ENCODE peak calls at places on chromosome 11, in nine cellular contexts. T is tibial nerve; M is CD8-positive, alpha-beta T cell; S is kidney; V is neural progenitor cell; G is HL-60; F is uterus; Q is body of pancreas; X is GM23338. W is an unnamed sample.

GRCh38 chr11:12675951-12676711 is 1.9 kb downstream of the TEAD1 start:
- DNase-seq in T (peak; percentile 40), M (no peak), S (no peak), V (peak; percentile 54), G (no peak), F (no peak), Q (no peak), X (no peak), W (no peak)

GRCh38 chr11:45791524-45791923 is 13.4 kb upstream of the SLC35C1 start:
- DNase-seq in T (no peak), M (no peak), S (no peak), V (no peak), G (no peak), F (no peak), Q (no peak), X (no peak), W (no peak)

GRCh38 chr11:19321351-19321750 is 80.6 kb upstream of the E2F8 start:
- DNase-seq in T (no peak), M (no peak), S (no peak), V (no peak), G (no peak), F (no peak), Q (no peak), X (peak; percentile 28), W (no peak)

GRCh38 chr11:35223429-35223828 is 84.5 kb downstream of the CD44 start:
- DNase-seq in T (no peak), M (no peak), S (peak; percentile 66), V (peak; percentile 30), G (no peak), F (peak; percentile 78), Q (no peak), X (peak; percentile 10), W (no peak)

GRCh38 chr11:15326535-15326934 is 211.8 kb downstream of the INSC start:
- DNase-seq in T (no peak), M (no peak), S (no peak), V (no peak), G (no peak), F (no peak), Q (no peak), X (no peak), W (no peak)

GRCh38 chr11:74377689-74378088 is 20.5 kb downstream of the PGM2L1 start:
- DNase-seq in T (no peak), M (no peak), S (no peak), V (no peak), G (no peak), F (no peak), Q (no peak), X (no peak), W (no peak)

GRCh38 chr11:117045196-117045595 is 53.0 kb downstream of the SIK3 start:
- DNase-seq in T (no peak), M (no peak), S (no peak), V (peak; percentile 23), G (no peak), F (no peak), Q (no peak), X (peak; percentile 34), W (no peak)

GRCh38 chr11:102267602-102268001 is 49.7 kb upstream of the BIRC3 start:
- DNase-seq in T (no peak), M (no peak), S (no peak), V (no peak), G (no peak), F (no peak), Q (no peak), X (no peak), W (peak; percentile 49)

GRCh38 chr11:304915-305833 is 2.4 kb upstream of the IFITM2 start:
- DNase-seq in T (peak; percentile 77), M (peak; percentile 67), S (no peak), V (peak; percentile 81), G (peak; percentile 51), F (peak; percentile 83), Q (peak; percentile 71), X (peak; percentile 94), W (no peak)

GRCh38 chr11:27423125-27423524 is 49.5 kb downstream of the LGR4 start:
- DNase-seq in T (peak; percentile 17), M (no peak), S (peak; percentile 76), V (peak; percentile 55), G (peak; percentile 80), F (peak; percentile 26), Q (no peak), X (peak; percentile 43), W (no peak)

GRCh38 chr11:36376315-36376887 is 80.3 kb downstream of the PRR5L start:
- DNase-seq in T (no peak), M (peak; percentile 11), S (peak; percentile 84), V (peak; percentile 72), G (no peak), F (peak; percentile 25), Q (peak; percentile 18), X (peak; percentile 75), W (no peak)

GRCh38 chr11:2590951-2591754 is 108.6 kb downstream of the KCNQ1OT1 start:
- DNase-seq in T (no peak), M (no peak), S (peak; percentile 48), V (no peak), G (no peak), F (no peak), Q (peak; percentile 8), X (no peak), W (no peak)

GRCh38 chr11:2588809-2589537 is 110.8 kb downstream of the KCNQ1OT1 start:
- DNase-seq in T (peak; percentile 2), M (peak; percentile 2), S (peak; percentile 63), V (no peak), G (no peak), F (no peak), Q (peak; percentile 8), X (no peak), W (no peak)

GRCh38 chr11:2589538-2589934 is 110.3 kb downstream of the KCNQ1OT1 start:
- DNase-seq in T (no peak), M (no peak), S (peak; percentile 55), V (no peak), G (no peak), F (no peak), Q (peak; percentile 8), X (no peak), W (no peak)

GRCh38 chr11:2591805-2592204 is 108.0 kb downstream of the KCNQ1OT1 start:
- DNase-seq in T (no peak), M (no peak), S (no peak), V (no peak), G (no peak), F (no peak), Q (no peak), X (no peak), W (no peak)

GRCh38 chr11:2590131-2590950 is 109.5 kb downstream of the KCNQ1OT1 start:
- DNase-seq in T (no peak), M (no peak), S (peak; percentile 51), V (no peak), G (no peak), F (no peak), Q (no peak), X (no peak), W (no peak)
- H3K27ac ChIP-seq in T (no peak overlapping the region), M (no peak overlapping the region), S (no peak overlapping the region), V (no peak overlapping the region), G (no peak overlapping the region), F (no peak overlapping the region), Q (no peak overlapping the region), X (no peak overlapping the region), W (no peak overlapping the region)

GRCh38 chr11:47569646-47570045 is 4.2 kb downstream of the PTPMT1 start:
- DNase-seq in T (no peak), M (no peak), S (no peak), V (no peak), G (no peak), F (no peak), Q (no peak), X (no peak), W (no peak)

GRCh38 chr11:47565340-47566165 is at the start of gene PTPMT1:
- DNase-seq in T (peak; percentile 31), M (peak; percentile 68), S (peak; percentile 94), V (peak; percentile 80), G (peak; percentile 69), F (peak; percentile 68), Q (peak; percentile 72), X (peak; percentile 87), W (no peak)

GRCh38 chr11:47571012-47571729 is 5.8 kb downstream of the PTPMT1 start:
- DNase-seq in T (no peak), M (no peak), S (no peak), V (no peak), G (no peak), F (no peak), Q (no peak), X (no peak), W (no peak)

GRCh38 chr11:47564933-47565339 is 463 bp upstream of the PTPMT1 start:
- DNase-seq in T (no peak), M (peak; percentile 7), S (no peak), V (no peak), G (no peak), F (no peak), Q (no peak), X (no peak), W (no peak)

DNA sequence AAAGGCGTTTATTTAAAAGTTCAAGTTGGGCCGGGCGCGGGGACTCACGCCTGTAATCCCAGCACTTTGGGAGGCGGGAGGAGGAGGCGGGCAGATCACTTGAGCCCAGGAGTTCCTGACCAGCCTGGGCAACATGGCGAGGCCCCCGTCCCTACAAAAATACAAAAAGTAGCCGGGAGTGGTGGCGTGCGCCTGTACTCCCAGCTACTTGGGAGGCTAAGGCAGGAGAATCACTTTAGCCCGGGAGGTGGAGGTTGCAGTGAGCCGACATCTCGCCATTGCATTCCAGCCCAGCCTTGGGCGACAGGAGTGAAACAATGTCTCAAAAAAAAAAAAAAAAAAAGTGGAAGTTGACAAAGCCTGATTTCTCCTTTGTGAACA is 757 bp downstream of the PTPMT1 start:
- DNase-seq in T (no peak), M (no peak), S (no peak), V (no peak), G (peak; percentile 25), F (no peak), Q (peak; percentile 28), X (no peak), W (no peak)
- H3K27ac ChIP-seq in T (peak overlapping the region; percentile 93), M (peak overlapping the region; percentile 76), S (no peak overlapping the region), V (no peak overlapping the region), G (peak overlapping the region; percentile 72), F (peak overlapping the region; percentile 88), Q (peak overlapping the region; percentile 77), X (no peak overlapping the region), W (peak overlapping the region; percentile 43)

DNA sequence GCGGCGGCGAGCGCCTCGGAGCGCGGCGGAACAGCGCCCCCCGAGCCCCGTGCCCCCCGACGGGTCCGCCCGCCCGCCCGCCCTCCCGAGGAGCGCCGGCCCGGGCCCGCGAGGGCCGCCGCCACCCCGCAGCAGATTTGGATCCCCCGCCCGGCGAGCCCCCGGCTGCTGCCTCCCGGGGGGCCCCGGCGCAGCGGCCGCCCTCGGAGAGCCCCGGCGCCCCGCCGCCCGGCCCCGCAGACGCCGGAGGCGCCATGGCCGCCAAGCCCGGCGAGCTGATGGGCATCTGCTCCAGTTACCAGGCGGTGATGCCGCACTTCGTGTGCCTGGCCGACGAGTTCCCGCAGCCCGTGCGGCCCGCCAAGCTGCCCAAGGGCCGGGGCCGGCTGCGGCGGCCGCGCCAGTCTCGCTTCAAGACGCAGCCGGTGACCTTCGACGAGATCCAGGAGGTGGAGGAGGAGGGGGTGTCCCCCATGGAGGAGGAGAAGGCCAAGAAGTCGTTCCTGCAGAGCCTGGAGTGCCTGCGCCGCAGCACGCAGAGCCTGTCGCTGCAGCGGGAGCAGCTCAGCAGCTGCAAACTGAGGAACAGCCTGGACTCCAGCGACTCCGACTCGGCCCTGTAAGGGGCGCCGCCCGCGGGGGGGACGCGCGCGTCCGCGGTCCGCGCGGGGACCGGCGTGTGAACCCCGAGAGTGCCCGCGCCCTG is 367 bp downstream of the C11orf96 start:
- DNase-seq in T (no peak), M (no peak), S (no peak), V (peak; percentile 61), G (peak; percentile 30), F (peak; percentile 59), Q (no peak), X (peak; percentile 48), W (no peak)
- H3K27ac ChIP-seq in T (peak overlapping the region; percentile 92), M (no peak overlapping the region), S (peak overlapping the region; percentile 90), V (no peak overlapping the region), G (no peak overlapping the region), F (peak overlapping the region; percentile 94), Q (peak overlapping the region; percentile 15), X (no peak overlapping the region), W (no peak overlapping the region)

GRCh38 chr11:57216463-57216862 is 20.6 kb downstream of the APLNR start:
- DNase-seq in T (no peak), M (no peak), S (no peak), V (no peak), G (no peak), F (no peak), Q (no peak), X (no peak), W (no peak)
- H3K27ac ChIP-seq in T (no peak overlapping the region), M (no peak overlapping the region), S (no peak overlapping the region), V (no peak overlapping the region), G (no peak overlapping the region), F (peak overlapping the region; percentile 40), Q (no peak overlapping the region), X (no peak overlapping the region), W (no peak overlapping the region)